ENCODE peak calls at places on chromosomes 11 and 22, in seven cellular contexts. E is stimulated activated CD4-positive, alpha-beta T cell treated with anti-CD3 and anti-CD28 coated beads, Interleukin-4, amount 100 ng/mL, for 48 hours; X is LoVo; Q is BE2C; U is PC-9; V is IMR-90; W is neural progenitor cell. T is an unnamed sample.
A peak's percentile ranks its signal among the peaks of the same experiment; 100 is the strongest.

GRCh38 chr11:30917859-30918478 is 331.8 kb upstream of the MPPED2 start:
- DNase-seq in W (peak; percentile 75), V (peak; percentile 42), U (no peak), E (no peak), Q (peak; percentile 6), X (peak; percentile 49), T (no peak)

GRCh38 chr11:1479006-1479677 is 7.4 kb downstream of the MOB2 start:
- DNase-seq in U (no peak), X (no peak), V (no peak), E (no peak), W (no peak), Q (peak; percentile 1), T (no peak)

GRCh38 chr11:119571311-119571710 is 148.3 kb upstream of the THY1 start:
- DNase-seq in X (no peak), U (no peak), E (no peak), W (no peak), Q (no peak), V (no peak), T (no peak)

GRCh38 chr11:71563401-71563800 is 2.0 kb upstream of the KRTAP5-10 start:
- DNase-seq in Q (peak; percentile 53), X (peak; percentile 34), U (no peak), V (peak; percentile 62), W (peak; percentile 65), E (peak; percentile 11), T (no peak)

GRCh38 chr11:2691991-2692841 is 7.6 kb downstream of the KCNQ1OT1 start:
- DNase-seq in V (no peak), Q (no peak), W (peak; percentile 61), X (no peak), U (no peak), E (no peak), T (no peak)

GRCh38 chr22:25651332-25651731 is 86.9 kb downstream of the GRK3 start:
- DNase-seq in Q (no peak), U (no peak), E (no peak), X (no peak), V (no peak), W (no peak), T (no peak)

GRCh38 chr22:48679656-48680555 is 1147.8 kb downstream of the BRD1 start:
- DNase-seq in V (no peak), E (no peak), X (no peak), U (no peak), W (no peak), Q (no peak), T (no peak)

GRCh38 chr11:122038543-122038942 is 77.5 kb downstream of the BLID start:
- DNase-seq in U (no peak), V (peak; percentile 93), E (no peak), X (peak; percentile 6), Q (no peak), W (peak; percentile 12), T (no peak)

GRCh38 chr22:36323182-36323854 is 64.4 kb downstream of the MYH9 start:
- DNase-seq in Q (no peak), V (peak; percentile 71), X (no peak), W (no peak), E (no peak), U (no peak), T (no peak)

GRCh38 chr11:87144266-87144665 is 106.5 kb downstream of the TMEM135 start:
- DNase-seq in W (no peak), X (no peak), V (no peak), E (no peak), U (no peak), Q (no peak), T (no peak)

GRCh38 chr11:115423728-115424459 is 80.3 kb downstream of the CADM1 start:
- DNase-seq in W (no peak), E (no peak), Q (no peak), V (peak; percentile 56), X (no peak), U (no peak), T (no peak)

GRCh38 chr22:31526275-31526674 is 29.9 kb downstream of the SFI1 start:
- DNase-seq in X (no peak), W (no peak), V (no peak), U (no peak), Q (no peak), E (peak; percentile 38), T (peak; percentile 69)

GRCh38 chr22:31036671-31037550 is 44.2 kb upstream of the SMTN start:
- DNase-seq in X (peak; percentile 39), Q (peak; percentile 13), W (no peak), U (peak; percentile 56), V (peak; percentile 53), E (no peak), T (no peak)

GRCh38 chr11:120182790-120183491 is 27.9 kb upstream of the OAF start:
- DNase-seq in V (no peak), W (no peak), E (no peak), X (peak; percentile 23), Q (peak; percentile 71), U (no peak), T (no peak)

GRCh38 chr11:129852125-129852740 is 36.6 kb downstream of the TMEM45B start:
- DNase-seq in E (no peak), Q (no peak), V (no peak), X (no peak), U (peak; percentile 51), W (no peak), T (no peak)

GRCh38 chr11:10742460-10743208 is 8.4 kb upstream of the CTR9 start:
- DNase-seq in U (peak; percentile 62), X (no peak), E (peak; percentile 9), V (peak; percentile 88), W (no peak), Q (peak; percentile 22), T (no peak)

GRCh38 chr11:30370164-30370563 is 47.3 kb downstream of the ARL14EP start:
- DNase-seq in V (no peak), U (peak; percentile 5), X (no peak), E (no peak), W (no peak), Q (no peak), T (no peak)

GRCh38 chr11:118870396-118871343 is 13.0 kb upstream of the CXCR5 start:
- DNase-seq in Q (no peak), V (peak; percentile 13), E (no peak), X (no peak), W (peak; percentile 25), U (peak; percentile 64), T (no peak)

GRCh38 chr11:124943242-124943641 is 7.4 kb upstream of the HEPACAM start:
- DNase-seq in W (no peak), U (no peak), E (no peak), X (no peak), V (no peak), Q (no peak), T (no peak)

GRCh38 chr11:60100511-60100910 is 12.0 kb downstream of the MS4A2 start:
- DNase-seq in X (no peak), V (no peak), Q (no peak), E (no peak), U (no peak), W (no peak), T (no peak)

T was measured in stimulated activated naive CD8-positive, alpha-beta T cell treated with anti-CD3 and anti-CD28 coated beads, Interleukin-15, amount 100 ng/mL, for 72 hours.